ENCODE peak calls at places on chromosome X, in five cellular contexts. S, X, L, Q and A are unnamed samples.

GRCh38 chrX:77628294-77629025 is 157.6 kb downstream of the ATRX start:
- DNase-seq in Q (no peak), S (no peak), X (no peak), L (no peak), A (no peak)

GRCh38 chrX:48787809-48788471 is 1.6 kb downstream of the GATA1 start:
- DNase-seq in Q (no peak), X (no peak), L (no peak), S (no peak), A (no peak)

GRCh38 chrX:68751372-68751771 is 77.4 kb upstream of the EFNB1 start:
- DNase-seq in Q (no peak), L (no peak), S (no peak), X (no peak), A (no peak)

GRCh38 chrX:150227321-150227860 is 135.7 kb upstream of the MAMLD1 start:
- DNase-seq in X (no peak), S (no peak), L (no peak), Q (no peak), A (no peak)

GRCh38 chrX:145393702-145394235 is 146.5 kb downstream of the SPANXN1 start:
- DNase-seq in S (no peak), L (no peak), Q (no peak), X (no peak), A (no peak)

GRCh38 chrX:138858438-138858837 is 146.9 kb upstream of the FGF13 start:
- DNase-seq in S (no peak), Q (no peak), L (no peak), X (no peak), A (no peak)

GRCh38 chrX:40243699-40244098 is 145.9 kb upstream of the BCOR start:
- DNase-seq in Q (no peak), X (no peak), S (no peak), L (no peak), A (no peak)

GRCh38 chrX:120732461-120732860 is 102.6 kb upstream of the C1GALT1C1 start:
- DNase-seq in Q (no peak), X (no peak), L (no peak), S (no peak), A (no peak)

GRCh38 chrX:137748827-137749226 is 182.9 kb downstream of the ZIC3 start:
- DNase-seq in Q (no peak), S (no peak), L (no peak), X (peak; percentile 83), A (no peak)

GRCh38 chrX:153875391-153876111 is 10.4 kb downstream of the L1CAM start:
- DNase-seq in X (no peak), Q (peak; percentile 59), L (peak; percentile 52), S (peak; percentile 62), A (peak; percentile 79)

GRCh38 chrX:48896611-48897011 is 957 bp downstream of the TIMM17B start:
- DNase-seq in Q (no peak), X (peak; percentile 1), L (no peak), S (no peak), A (no peak)

GRCh38 chrX:109624022-109624421 is 950 bp downstream of the KCNE5 start:
- DNase-seq in S (no peak), X (no peak), Q (no peak), L (no peak), A (no peak)

GRCh38 chrX:137567474-137568232 is 1.7 kb downstream of the ZIC3 start:
- DNase-seq in X (no peak), L (no peak), S (no peak), Q (no peak), A (no peak)

GRCh38 chrX:45767021-45767491 is 566.4 kb upstream of the DIPK2B start:
- DNase-seq in X (no peak), Q (no peak), S (no peak), L (no peak), A (no peak)

GRCh38 chrX:68647156-68647957 is at the start of gene STARD8:
- DNase-seq in X (no peak), Q (no peak), S (no peak), L (peak; percentile 38), A (no peak)

GRCh38 chrX:23435575-23435974 is 100.9 kb downstream of the PTCHD1 start:
- DNase-seq in X (no peak), S (no peak), Q (no peak), L (no peak), A (no peak)

GRCh38 chrX:95640226-95640625 is 1044.4 kb upstream of the DIAPH2 start:
- DNase-seq in S (no peak), Q (no peak), L (no peak), X (no peak), A (no peak)

GRCh38 chrX:107360788-107361360 is 88.6 kb upstream of the FRMPD3 start:
- DNase-seq in L (no peak), Q (no peak), S (no peak), X (no peak), A (no peak)

GRCh38 chrX:43836435-43837184 is 45.6 kb downstream of the MAOB start:
- DNase-seq in Q (no peak), L (no peak), X (peak; percentile 10), S (no peak), A (no peak)

GRCh38 chrX:103250977-103251376 is 4.0 kb downstream of the TCEAL8 start:
- DNase-seq in X (no peak), Q (no peak), L (no peak), S (no peak), A (no peak)

GRCh38 chrX:140712413-140713173 is 3.0 kb downstream of the LINC00632 start:
- DNase-seq in S (no peak), Q (peak; percentile 12), L (peak; percentile 52), X (peak; percentile 0), A (no peak)

GRCh38 chrX:81537723-81538122 is 335.8 kb downstream of the SH3BGRL start:
- DNase-seq in L (no peak), Q (no peak), S (no peak), X (no peak), A (no peak)

GRCh38 chrX:124098089-124098488 is 136.6 kb downstream of the STAG2 start:
- DNase-seq in X (no peak), L (no peak), S (no peak), Q (no peak), A (no peak)

GRCh38 chrX:120015145-120016067 is 62.1 kb downstream of the RHOXF2B start:
- DNase-seq in Q (no peak), L (no peak), S (no peak), X (peak; percentile 69), A (no peak)

GRCh38 chrX:68808686-68809357 is 20.0 kb upstream of the EFNB1 start:
- DNase-seq in S (no peak), X (no peak), L (no peak), Q (no peak), A (no peak)

GRCh38 chrX:139932077-139932900 is 564 bp downstream of the ATP11C start:
- DNase-seq in Q (peak; percentile 47), X (no peak), S (no peak), L (peak; percentile 40), A (peak; percentile 52)